ENCODE peak calls at places on chromosome 9, in eight cellular contexts. One of them, this sample, is unnamed.

GRCh38 chr9:93897075-93897970 is 57.8 kb downstream of the BARX1 start:
- DNase-seq in lower lobe of right lung: no peak
- DNase-seq in BJ: no peak
- DNase-seq in psoas muscle: no peak
- DNase-seq in upper lobe of left lung: peak; percentile 12
- DNase-seq in fibroblast of mammary gland: no peak
- DNase-seq in lung: no peak
- DNase-seq in adrenal gland: no peak
- DNase-seq in this sample: no peak

GRCh38 chr9:110520120-110520701 is 59.3 kb downstream of the SVEP1 start:
- DNase-seq in lower lobe of right lung: no peak
- DNase-seq in BJ: no peak
- DNase-seq in psoas muscle: no peak
- DNase-seq in upper lobe of left lung: no peak
- DNase-seq in fibroblast of mammary gland: peak; percentile 93
- DNase-seq in lung: no peak
- DNase-seq in adrenal gland: no peak
- DNase-seq in this sample: no peak

GRCh38 chr9:93634311-93635185 is 58.2 kb downstream of the PHF2 start:
- DNase-seq in lower lobe of right lung: no peak
- DNase-seq in BJ: no peak
- DNase-seq in psoas muscle: no peak
- DNase-seq in upper lobe of left lung: peak; percentile 18
- DNase-seq in fibroblast of mammary gland: no peak
- DNase-seq in lung: no peak
- DNase-seq in adrenal gland: peak; percentile 27
- DNase-seq in this sample: no peak

GRCh38 chr9:88378317-88378716 is 9.9 kb upstream of the SPIN1 start:
- DNase-seq in lower lobe of right lung: no peak
- DNase-seq in BJ: no peak
- DNase-seq in psoas muscle: no peak
- DNase-seq in upper lobe of left lung: no peak
- DNase-seq in fibroblast of mammary gland: peak; percentile 10
- DNase-seq in lung: no peak
- DNase-seq in adrenal gland: no peak
- DNase-seq in this sample: no peak

GRCh38 chr9:134505032-134505431 is 136.6 kb upstream of the COL5A1 start:
- DNase-seq in lower lobe of right lung: no peak
- DNase-seq in BJ: no peak
- DNase-seq in psoas muscle: peak; percentile 5
- DNase-seq in upper lobe of left lung: no peak
- DNase-seq in fibroblast of mammary gland: no peak
- DNase-seq in lung: no peak
- DNase-seq in adrenal gland: no peak
- DNase-seq in this sample: no peak

GRCh38 chr9:107394264-107394663 is 95.3 kb downstream of the KLF4 start:
- DNase-seq in lower lobe of right lung: no peak
- DNase-seq in BJ: no peak
- DNase-seq in psoas muscle: no peak
- DNase-seq in upper lobe of left lung: no peak
- DNase-seq in fibroblast of mammary gland: peak; percentile 67
- DNase-seq in lung: no peak
- DNase-seq in adrenal gland: no peak
- DNase-seq in this sample: no peak

GRCh38 chr9:38127271-38127839 is 58.3 kb upstream of the SHB start:
- DNase-seq in lower lobe of right lung: no peak
- DNase-seq in BJ: no peak
- DNase-seq in psoas muscle: no peak
- DNase-seq in upper lobe of left lung: no peak
- DNase-seq in fibroblast of mammary gland: no peak
- DNase-seq in lung: no peak
- DNase-seq in adrenal gland: no peak
- DNase-seq in this sample: no peak

GRCh38 chr9:127545196-127546124 is 66.6 kb upstream of the STXBP1 start:
- DNase-seq in lower lobe of right lung: peak; percentile 87
- DNase-seq in BJ: no peak
- DNase-seq in psoas muscle: no peak
- DNase-seq in upper lobe of left lung: peak; percentile 89
- DNase-seq in fibroblast of mammary gland: peak; percentile 60
- DNase-seq in lung: peak; percentile 85
- DNase-seq in adrenal gland: peak; percentile 71
- DNase-seq in this sample: peak; percentile 84

GRCh38 chr9:114285166-114285867 is 37.6 kb upstream of the ORM1 start:
- DNase-seq in lower lobe of right lung: peak; percentile 40
- DNase-seq in BJ: peak; percentile 74
- DNase-seq in psoas muscle: peak; percentile 14
- DNase-seq in upper lobe of left lung: peak; percentile 25
- DNase-seq in fibroblast of mammary gland: peak; percentile 93
- DNase-seq in lung: no peak
- DNase-seq in adrenal gland: peak; percentile 66
- DNase-seq in this sample: no peak

GRCh38 chr9:19493174-19493811 is 84.5 kb downstream of the ACER2 start:
- DNase-seq in lower lobe of right lung: peak; percentile 51
- DNase-seq in BJ: no peak
- DNase-seq in psoas muscle: peak; percentile 77
- DNase-seq in upper lobe of left lung: no peak
- DNase-seq in fibroblast of mammary gland: peak; percentile 93
- DNase-seq in lung: peak; percentile 37
- DNase-seq in adrenal gland: peak; percentile 61
- DNase-seq in this sample: no peak

GRCh38 chr9:89144242-89144641 is 34.4 kb downstream of the SHC3 start:
- DNase-seq in lower lobe of right lung: no peak
- DNase-seq in BJ: no peak
- DNase-seq in psoas muscle: no peak
- DNase-seq in upper lobe of left lung: no peak
- DNase-seq in fibroblast of mammary gland: no peak
- DNase-seq in lung: no peak
- DNase-seq in adrenal gland: no peak
- DNase-seq in this sample: no peak

GRCh38 chr9:131738838-131739191 is 1.1 kb downstream of the RAPGEF1 start:
- DNase-seq in lower lobe of right lung: peak; percentile 50
- DNase-seq in BJ: no peak
- DNase-seq in psoas muscle: no peak
- DNase-seq in upper lobe of left lung: peak; percentile 54
- DNase-seq in fibroblast of mammary gland: no peak
- DNase-seq in lung: no peak
- DNase-seq in adrenal gland: no peak
- DNase-seq in this sample: no peak

GRCh38 chr9:98688710-98689495 is 19.8 kb downstream of the GABBR2 start:
- DNase-seq in lower lobe of right lung: no peak
- DNase-seq in BJ: no peak
- DNase-seq in psoas muscle: no peak
- DNase-seq in upper lobe of left lung: no peak
- DNase-seq in fibroblast of mammary gland: no peak
- DNase-seq in lung: no peak
- DNase-seq in adrenal gland: no peak
- DNase-seq in this sample: no peak

GRCh38 chr9:113602126-113603119 is 138.9 kb downstream of the RGS3 start:
- DNase-seq in lower lobe of right lung: peak; percentile 78
- DNase-seq in BJ: no peak
- DNase-seq in psoas muscle: peak; percentile 90
- DNase-seq in upper lobe of left lung: no peak
- DNase-seq in fibroblast of mammary gland: peak; percentile 90
- DNase-seq in lung: peak; percentile 69
- DNase-seq in adrenal gland: peak; percentile 85
- DNase-seq in this sample: no peak

GRCh38 chr9:38067611-38067891 is 1.5 kb downstream of the SHB start:
- DNase-seq in lower lobe of right lung: peak; percentile 67
- DNase-seq in BJ: no peak
- DNase-seq in psoas muscle: peak; percentile 36
- DNase-seq in upper lobe of left lung: no peak
- DNase-seq in fibroblast of mammary gland: no peak
- DNase-seq in lung: no peak
- DNase-seq in adrenal gland: no peak
- DNase-seq in this sample: no peak

GRCh38 chr9:95316274-95316673 is 1.2 kb downstream of the FANCC start:
- DNase-seq in lower lobe of right lung: no peak
- DNase-seq in BJ: no peak
- DNase-seq in psoas muscle: no peak
- DNase-seq in upper lobe of left lung: no peak
- DNase-seq in fibroblast of mammary gland: no peak
- DNase-seq in lung: no peak
- DNase-seq in adrenal gland: no peak
- DNase-seq in this sample: no peak

GRCh38 chr9:18632624-18633407 is 158.9 kb downstream of the ADAMTSL1 start:
- DNase-seq in lower lobe of right lung: no peak
- DNase-seq in BJ: peak; percentile 51
- DNase-seq in psoas muscle: no peak
- DNase-seq in upper lobe of left lung: no peak
- DNase-seq in fibroblast of mammary gland: peak; percentile 88
- DNase-seq in lung: no peak
- DNase-seq in adrenal gland: peak; percentile 59
- DNase-seq in this sample: no peak

GRCh38 chr9:31608413-31608812 is 776.0 kb upstream of the ACO1 start:
- DNase-seq in lower lobe of right lung: no peak
- DNase-seq in BJ: no peak
- DNase-seq in psoas muscle: no peak
- DNase-seq in upper lobe of left lung: no peak
- DNase-seq in fibroblast of mammary gland: peak; percentile 25
- DNase-seq in lung: no peak
- DNase-seq in adrenal gland: no peak
- DNase-seq in this sample: peak; percentile 46

GRCh38 chr9:125241863-125242739 is 958 bp upstream of the HSPA5 start:
- DNase-seq in lower lobe of right lung: peak; percentile 53
- DNase-seq in BJ: no peak
- DNase-seq in psoas muscle: peak; percentile 40
- DNase-seq in upper lobe of left lung: peak; percentile 28
- DNase-seq in fibroblast of mammary gland: no peak
- DNase-seq in lung: peak; percentile 49
- DNase-seq in adrenal gland: peak; percentile 45
- DNase-seq in this sample: no peak

GRCh38 chr9:125239631-125240597 is 1.2 kb downstream of the HSPA5 start:
- DNase-seq in lower lobe of right lung: no peak
- DNase-seq in BJ: no peak
- DNase-seq in psoas muscle: no peak
- DNase-seq in upper lobe of left lung: no peak
- DNase-seq in fibroblast of mammary gland: no peak
- DNase-seq in lung: no peak
- DNase-seq in adrenal gland: no peak
- DNase-seq in this sample: no peak

GRCh38 chr9:125238915-125239446 is 2.2 kb downstream of the HSPA5 start:
- DNase-seq in lower lobe of right lung: no peak
- DNase-seq in BJ: no peak
- DNase-seq in psoas muscle: no peak
- DNase-seq in upper lobe of left lung: no peak
- DNase-seq in fibroblast of mammary gland: no peak
- DNase-seq in lung: no peak
- DNase-seq in adrenal gland: no peak
- DNase-seq in this sample: no peak

GRCh38 chr9:125240649-125240999 is 519 bp downstream of the HSPA5 start:
- DNase-seq in lower lobe of right lung: no peak
- DNase-seq in BJ: no peak
- DNase-seq in psoas muscle: peak; percentile 61
- DNase-seq in upper lobe of left lung: peak; percentile 49
- DNase-seq in fibroblast of mammary gland: peak; percentile 44
- DNase-seq in lung: peak; percentile 56
- DNase-seq in adrenal gland: peak; percentile 78
- DNase-seq in this sample: no peak

DNA sequence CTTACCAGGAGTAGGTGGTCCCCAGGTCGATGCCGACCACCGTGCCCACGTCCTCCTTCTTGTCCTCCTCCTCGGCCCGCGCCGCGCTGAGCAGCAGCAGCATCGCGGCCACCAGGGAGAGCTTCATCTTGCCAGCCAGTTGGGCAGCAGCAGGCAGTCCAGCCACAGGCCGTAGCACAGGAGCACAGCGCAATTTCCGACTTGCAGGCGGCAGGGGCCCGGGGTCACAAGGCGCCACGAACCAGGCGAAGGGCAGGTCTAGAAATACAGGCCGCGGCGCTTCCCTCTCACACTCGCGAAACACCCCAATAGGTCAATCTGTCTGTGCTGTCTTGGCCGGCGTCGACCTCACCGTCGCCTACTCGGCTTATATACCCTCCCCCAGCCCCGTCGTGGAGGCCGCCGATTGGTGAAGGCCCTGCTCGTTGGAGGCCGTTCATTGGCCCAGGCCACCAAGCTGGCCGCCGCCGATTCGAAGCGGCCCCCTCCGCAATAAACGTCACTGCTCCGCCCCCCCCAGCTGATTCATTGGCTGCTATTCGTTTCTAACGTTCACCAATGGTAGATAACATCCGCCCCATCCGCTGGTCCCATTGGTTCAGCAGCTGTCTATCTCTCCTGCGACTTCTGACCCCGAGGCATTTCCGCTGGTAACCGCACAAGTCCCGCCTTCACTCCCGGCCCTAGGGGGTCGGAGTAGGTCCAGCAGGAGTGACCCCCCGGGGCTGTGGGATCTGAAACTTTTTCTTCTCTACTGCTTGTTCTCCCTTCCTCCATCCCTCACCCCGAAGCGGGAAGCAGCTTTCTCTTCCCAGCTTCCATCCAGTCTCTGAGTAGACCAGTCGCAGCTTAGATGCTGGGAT is at the start of gene HSPA5:
- DNase-seq in lower lobe of right lung: peak; percentile 100
- DNase-seq in BJ: peak; percentile 99
- DNase-seq in psoas muscle: peak; percentile 99
- DNase-seq in upper lobe of left lung: peak; percentile 98
- DNase-seq in fibroblast of mammary gland: peak; percentile 99
- DNase-seq in lung: peak; percentile 100
- DNase-seq in adrenal gland: peak; percentile 100
- DNase-seq in this sample: peak; percentile 98
- TF ChIP-seq CTCF in lower lobe of right lung: peak; percentile 24
- TF ChIP-seq CTCF in BJ: peak; percentile 30
- TF ChIP-seq CTCF in psoas muscle: no peak
- TF ChIP-seq CTCF in upper lobe of left lung: no peak
- TF ChIP-seq CTCF in fibroblast of mammary gland: no peak
- TF ChIP-seq CTCF in lung: no peak
- TF ChIP-seq CTCF in adrenal gland: no peak
- TF ChIP-seq CTCF in this sample: peak; percentile 39

GRCh38 chr9:23590601-23591000 is 235.4 kb downstream of the ELAVL2 start:
- DNase-seq in lower lobe of right lung: no peak
- DNase-seq in BJ: no peak
- DNase-seq in psoas muscle: no peak
- DNase-seq in upper lobe of left lung: no peak
- DNase-seq in fibroblast of mammary gland: no peak
- DNase-seq in lung: no peak
- DNase-seq in adrenal gland: no peak
- DNase-seq in this sample: no peak
- H3K4me3 ChIP-seq in lower lobe of right lung: peak overlapping the region; percentile 24
- H3K4me3 ChIP-seq in BJ: no peak overlapping the region
- H3K4me3 ChIP-seq in psoas muscle: peak overlapping the region; percentile 24
- H3K4me3 ChIP-seq in upper lobe of left lung: peak overlapping the region; percentile 9
- H3K4me3 ChIP-seq in fibroblast of mammary gland: no peak overlapping the region
- H3K4me3 ChIP-seq in lung: no peak overlapping the region
- H3K4me3 ChIP-seq in adrenal gland: no peak overlapping the region
- H3K4me3 ChIP-seq in this sample: peak overlapping the region; percentile 18

GRCh38 chr9:16496908-16497307 is 373.6 kb downstream of the BNC2 start:
- DNase-seq in lower lobe of right lung: no peak
- DNase-seq in BJ: no peak
- DNase-seq in psoas muscle: no peak
- DNase-seq in upper lobe of left lung: no peak
- DNase-seq in fibroblast of mammary gland: no peak
- DNase-seq in lung: no peak
- DNase-seq in adrenal gland: no peak
- DNase-seq in this sample: no peak
- TF ChIP-seq CTCF in lower lobe of right lung: no peak
- TF ChIP-seq CTCF in BJ: no peak
- TF ChIP-seq CTCF in psoas muscle: no peak
- TF ChIP-seq CTCF in upper lobe of left lung: no peak
- TF ChIP-seq CTCF in fibroblast of mammary gland: no peak
- TF ChIP-seq CTCF in lung: no peak
- TF ChIP-seq CTCF in adrenal gland: no peak
- TF ChIP-seq CTCF in this sample: no peak

GRCh38 chr9:124255222-124255621 is 2.5 kb upstream of the NEK6 start:
- DNase-seq in lower lobe of right lung: peak; percentile 1
- DNase-seq in BJ: no peak
- DNase-seq in psoas muscle: no peak
- DNase-seq in upper lobe of left lung: no peak
- DNase-seq in fibroblast of mammary gland: no peak
- DNase-seq in lung: no peak
- DNase-seq in adrenal gland: no peak
- DNase-seq in this sample: no peak
- H3K4me3 ChIP-seq in lower lobe of right lung: no peak overlapping the region
- H3K4me3 ChIP-seq in BJ: no peak overlapping the region
- H3K4me3 ChIP-seq in psoas muscle: no peak overlapping the region
- H3K4me3 ChIP-seq in upper lobe of left lung: no peak overlapping the region
- H3K4me3 ChIP-seq in fibroblast of mammary gland: no peak overlapping the region
- H3K4me3 ChIP-seq in lung: no peak overlapping the region
- H3K4me3 ChIP-seq in adrenal gland: no peak overlapping the region
- H3K4me3 ChIP-seq in this sample: no peak overlapping the region